ENCODE peak calls at places on chromosomes 2 and 18, in five cellular contexts. Z is thyroid gland, X is stomach, K is mesendoderm, V is aorta. R is an unnamed sample.

GRCh38 chr2:219571311-219572236 is at the start of gene OBSL1:
- DNase-seq in X (peak; percentile 63), K (peak; percentile 97), V (peak; percentile 89), Z (peak; percentile 91), R (peak; percentile 69)

GRCh38 chr2:1781291-1782080 is 37.2 kb upstream of the PXDN start:
- DNase-seq in K (peak; percentile 45), X (peak; percentile 17), V (peak; percentile 57), Z (no peak), R (no peak)

GRCh38 chr2:63976125-63976510 is 43.1 kb downstream of the VPS54 start:
- DNase-seq in K (no peak), X (no peak), V (no peak), Z (no peak), R (no peak)

GRCh38 chr2:121587131-121587530 is 56.5 kb downstream of the RNU4ATAC start:
- DNase-seq in K (peak; percentile 36), X (no peak), Z (no peak), V (no peak), R (no peak)

GRCh38 chr2:41894563-41895333 is 153.1 kb upstream of the PKDCC start:
- DNase-seq in X (no peak), Z (no peak), V (no peak), K (no peak), R (no peak)

GRCh38 chr2:38716185-38716584 is 35.0 kb downstream of the SRSF7 start:
- DNase-seq in K (no peak), X (no peak), Z (no peak), V (no peak), R (peak; percentile 39)

GRCh38 chr18:3051718-3052410 is 38.9 kb upstream of the LPIN2 start:
- DNase-seq in K (no peak), V (no peak), X (peak; percentile 57), Z (no peak), R (peak; percentile 44)

GRCh38 chr18:53745228-53745967 is 479.1 kb downstream of the MBD2 start:
- DNase-seq in V (no peak), Z (no peak), X (no peak), K (no peak), R (peak; percentile 57)

GRCh38 chr2:31729442-31730092 is 148.8 kb upstream of the SRD5A2 start:
- DNase-seq in V (no peak), X (no peak), Z (no peak), K (peak; percentile 85), R (no peak)

GRCh38 chr2:161116463-161116960 is 43.7 kb upstream of the TANK start:
- DNase-seq in X (no peak), V (no peak), K (no peak), Z (no peak), R (no peak)

GRCh38 chr2:204280239-204280638 is 265.0 kb upstream of the PARD3B start:
- DNase-seq in X (no peak), K (peak; percentile 88), Z (no peak), V (no peak), R (no peak)
- H3K27ac ChIP-seq in X (no peak overlapping the region), K (no peak overlapping the region), Z (no peak overlapping the region), V (no peak overlapping the region), R (no peak overlapping the region)

DNA sequence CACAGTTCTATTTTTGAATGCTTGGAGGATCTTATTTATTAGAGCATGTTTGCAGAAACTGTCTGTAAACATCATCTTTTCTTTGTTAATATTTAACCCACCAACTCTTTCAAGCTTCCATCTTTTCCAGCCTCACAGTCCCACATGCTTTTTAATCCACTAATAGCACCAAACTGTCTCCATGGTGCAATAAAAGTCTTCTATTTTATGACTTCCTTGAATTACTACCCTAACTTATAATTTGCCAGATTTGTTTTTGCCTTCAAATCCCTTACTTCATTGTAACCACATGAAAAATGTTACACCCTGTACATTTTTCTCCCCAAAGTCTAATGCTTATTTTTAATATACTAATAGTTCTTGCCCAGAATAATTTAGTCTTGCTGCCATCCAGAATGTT is 792.6 kb downstream of the PLCL1 start:
- DNase-seq in X (no peak), Z (no peak), K (no peak), V (no peak), R (no peak)
- H3K27ac ChIP-seq in X (no peak overlapping the region), Z (no peak overlapping the region), K (no peak overlapping the region), V (no peak overlapping the region), R (no peak overlapping the region)

DNA sequence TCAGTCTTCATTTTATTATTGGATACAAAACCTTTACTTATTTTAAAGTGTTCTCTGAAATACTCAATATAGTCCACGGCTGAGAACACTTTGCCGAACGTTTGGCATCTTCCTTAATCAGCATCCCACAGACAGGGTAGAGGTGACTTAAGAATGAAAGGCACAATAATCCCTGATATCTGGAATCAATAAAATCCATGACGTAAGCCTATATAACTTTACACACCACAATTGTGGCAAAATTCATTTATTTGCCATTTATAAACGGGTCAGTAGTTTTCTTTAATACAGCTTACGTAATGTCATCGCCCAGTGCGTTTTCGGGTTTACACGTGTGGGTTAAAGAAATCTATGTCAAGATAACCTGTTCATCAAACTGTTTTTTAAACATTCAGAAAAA is 1.3 kb downstream of the MGAT4A start:
- DNase-seq in X (no peak), V (no peak), Z (no peak), K (no peak), R (no peak)
- H3K27ac ChIP-seq in X (peak overlapping the region; percentile 94), V (no peak overlapping the region), Z (peak overlapping the region; percentile 65), K (no peak overlapping the region), R (no peak overlapping the region)

DNA sequence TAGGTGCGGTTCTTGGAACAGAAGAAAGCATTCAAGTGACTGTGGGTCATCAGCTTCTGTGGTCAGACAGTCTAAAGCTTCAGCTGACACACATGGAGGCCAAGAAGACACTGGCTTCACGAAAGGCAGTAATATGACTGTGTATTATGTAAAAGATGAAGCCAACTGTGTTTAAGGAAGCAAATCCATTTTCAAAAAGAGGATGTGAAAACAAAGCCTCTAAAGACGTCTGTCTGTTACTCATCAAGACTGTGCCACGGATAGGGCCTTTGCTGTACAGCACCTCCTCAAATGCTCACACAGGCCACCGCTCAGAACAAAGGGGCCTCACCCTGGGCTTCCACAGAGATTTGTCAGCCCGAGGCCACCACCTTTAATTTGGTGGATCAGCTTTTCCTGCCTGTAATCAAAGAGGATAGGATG is 21.1 kb upstream of the TMEM163 start:
- DNase-seq in Z (no peak), K (no peak), V (no peak), X (no peak), R (no peak)
- H3K27ac ChIP-seq in Z (no peak overlapping the region), K (no peak overlapping the region), V (no peak overlapping the region), X (no peak overlapping the region), R (no peak overlapping the region)

GRCh38 chr2:190579058-190579410 is 44.5 kb upstream of the NEMP2 start:
- DNase-seq in X (no peak), Z (no peak), V (no peak), K (no peak), R (no peak)
- H3K27ac ChIP-seq in X (peak overlapping the region; percentile 61), Z (no peak overlapping the region), V (no peak overlapping the region), K (no peak overlapping the region), R (peak overlapping the region; percentile 45)

GRCh38 chr2:128798502-128799283 is 480.0 kb upstream of the HS6ST1 start:
- DNase-seq in X (peak; percentile 2), V (no peak), K (no peak), Z (no peak), R (no peak)
- H3K27ac ChIP-seq in X (no peak overlapping the region), V (no peak overlapping the region), K (no peak overlapping the region), Z (no peak overlapping the region), R (no peak overlapping the region)

DNA sequence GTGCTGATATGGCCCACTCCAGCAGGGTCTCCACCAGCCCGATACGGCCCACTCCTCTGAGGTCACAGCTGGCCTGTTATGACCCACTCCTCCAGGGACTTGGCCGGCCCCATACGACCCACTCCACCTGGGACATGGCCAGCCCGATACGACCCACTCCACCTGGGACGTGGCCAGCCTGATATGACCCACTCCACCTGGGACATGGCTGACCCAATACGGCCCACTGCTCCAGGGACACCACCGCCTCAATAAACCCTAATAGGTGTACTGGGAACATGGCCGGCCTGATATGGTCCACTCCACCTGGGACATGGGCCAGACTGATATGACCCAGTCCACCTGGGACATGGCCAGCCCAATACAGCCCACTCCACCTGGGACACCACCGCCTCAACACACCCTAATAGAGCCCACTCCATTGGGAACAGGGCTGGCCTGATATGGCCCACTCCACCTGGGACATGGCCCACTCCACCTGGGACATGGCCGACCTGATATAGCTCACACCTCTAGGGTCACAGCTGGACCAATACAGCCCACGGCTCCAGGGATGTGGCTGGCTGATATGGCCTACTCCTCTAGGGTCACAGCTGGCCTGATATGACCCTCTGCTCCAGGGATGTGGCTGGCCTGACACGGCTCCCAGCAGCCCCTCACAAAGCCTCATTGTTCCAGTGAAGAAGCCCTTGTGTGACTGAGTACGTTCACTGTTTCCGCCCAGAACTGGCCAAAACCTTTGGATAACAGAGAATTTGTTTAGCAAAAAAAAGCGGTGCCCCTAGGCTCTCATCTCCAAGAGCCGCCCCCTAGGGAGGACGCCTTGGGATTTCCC is 245.6 kb downstream of the HDAC4 start:
- DNase-seq in K (no peak), X (peak; percentile 20), V (peak; percentile 54), Z (no peak), R (no peak)
- H3K27ac ChIP-seq in K (no peak overlapping the region), X (no peak overlapping the region), V (no peak overlapping the region), Z (no peak overlapping the region), R (no peak overlapping the region)

DNA sequence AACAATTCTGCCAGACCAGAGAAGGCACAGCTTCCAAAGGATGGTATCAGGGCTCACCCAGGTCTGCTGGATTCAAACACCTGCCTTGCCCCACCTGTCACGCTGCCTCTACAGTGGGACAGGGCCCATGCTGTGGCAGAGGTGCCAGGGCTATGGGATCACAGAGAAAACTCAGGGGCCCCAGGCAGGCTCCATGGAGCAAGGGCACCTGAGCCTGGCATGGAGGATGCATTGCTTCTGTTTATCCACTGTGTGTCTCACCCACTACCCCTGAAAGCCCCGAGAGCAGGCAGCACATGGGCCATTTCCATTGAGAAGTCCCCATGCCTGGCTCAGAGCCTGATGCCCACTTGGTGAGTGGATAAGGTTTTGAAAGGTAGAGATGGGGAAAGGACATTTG is 76.0 kb downstream of the TNS1 start:
- DNase-seq in V (no peak), X (no peak), K (no peak), Z (no peak), R (no peak)
- H3K27ac ChIP-seq in V (peak overlapping the region; percentile 98), X (peak overlapping the region; percentile 92), K (no peak overlapping the region), Z (peak overlapping the region; percentile 96), R (peak overlapping the region; percentile 80)

GRCh38 chr18:38563396-38563980 is 997.9 kb upstream of the CELF4 start:
- DNase-seq in K (no peak), Z (no peak), X (no peak), V (no peak), R (no peak)
- H3K27ac ChIP-seq in K (no peak overlapping the region), Z (no peak overlapping the region), X (no peak overlapping the region), V (no peak overlapping the region), R (no peak overlapping the region)

DNA sequence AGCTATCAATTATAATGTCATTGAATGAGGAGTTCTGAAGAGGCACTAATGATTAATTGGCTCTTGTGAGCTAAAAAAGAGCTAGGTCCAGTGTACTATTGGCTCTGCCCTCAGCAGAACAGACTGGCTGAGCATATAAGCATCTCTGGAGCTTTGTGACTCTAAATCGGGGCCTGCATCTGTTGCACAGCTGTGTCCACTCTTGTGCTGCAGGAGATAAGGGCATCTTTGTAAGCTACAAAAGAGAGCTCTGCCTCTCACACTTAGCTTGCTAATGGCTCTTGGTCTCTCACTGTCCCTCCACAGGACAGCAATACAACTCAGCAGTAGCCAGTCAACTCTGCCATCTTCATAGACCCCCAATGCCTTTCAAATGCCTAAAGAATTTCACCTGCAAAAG is 61.5 kb upstream of the L3MBTL4 start:
- DNase-seq in K (no peak), V (no peak), X (no peak), Z (no peak), R (no peak)
- H3K27ac ChIP-seq in K (no peak overlapping the region), V (no peak overlapping the region), X (no peak overlapping the region), Z (no peak overlapping the region), R (no peak overlapping the region)

R was measured in lung.